ENCODE peak calls at places on chromosomes 7 and 10, in seven cellular contexts. K is right lobe of liver, M is spleen, B is esophagus squamous epithelium, A is A549, X is pancreas, I is adrenal gland. S is an unnamed sample.

GRCh38 chr7:70434376-70434775 is 697.6 kb upstream of the GALNT17 start:
- DNase-seq in I (no peak), B (no peak), M (no peak), A (no peak), K (no peak), X (no peak), S (no peak)

GRCh38 chr10:86753638-86754434 is 2.6 kb upstream of the BMPR1A start:
- DNase-seq in B (no peak), A (no peak), I (no peak), X (no peak), K (no peak), M (no peak), S (no peak)

GRCh38 chr10:69872326-69872725 is 70.6 kb downstream of the COL13A1 start:
- DNase-seq in M (no peak), I (no peak), K (no peak), X (no peak), A (no peak), B (no peak), S (no peak)

GRCh38 chr7:38950309-38950708 is 27.4 kb upstream of the POU6F2 start:
- DNase-seq in A (no peak), I (no peak), B (no peak), K (no peak), M (no peak), X (no peak), S (peak; percentile 17)

GRCh38 chr7:129535896-129536295 is 33.6 kb downstream of the SMKR1 start:
- DNase-seq in I (no peak), B (no peak), A (no peak), M (no peak), K (no peak), X (no peak), S (no peak)

GRCh38 chr10:99235469-99235871 is at the start of gene HPSE2:
- DNase-seq in B (no peak), A (no peak), X (no peak), M (no peak), K (no peak), I (no peak), S (no peak)

GRCh38 chr7:68511281-68511680 is 1087.0 kb upstream of the AUTS2 start:
- DNase-seq in B (no peak), M (no peak), X (no peak), A (no peak), K (no peak), I (no peak), S (no peak)

GRCh38 chr7:26375604-26376207 is 84.0 kb downstream of the SNX10 start:
- DNase-seq in A (no peak), I (no peak), K (no peak), B (no peak), X (no peak), M (no peak), S (no peak)

GRCh38 chr10:69893271-69893900 is 91.7 kb downstream of the COL13A1 start:
- DNase-seq in M (no peak), B (no peak), I (no peak), K (peak; percentile 89), A (no peak), X (no peak), S (no peak)

GRCh38 chr7:149633976-149634945 is 136.7 kb upstream of the ZNF746 start:
- DNase-seq in I (no peak), X (no peak), M (no peak), B (no peak), A (no peak), K (no peak), S (no peak)

GRCh38 chr7:2667843-2668242 is 20.2 kb upstream of the AMZ1 start:
- DNase-seq in K (peak; percentile 76), I (no peak), B (no peak), M (no peak), A (no peak), X (no peak), S (no peak)

GRCh38 chr10:132580157-132580556 is 42.6 kb downstream of the INPP5A start:
- DNase-seq in A (no peak), I (no peak), K (no peak), M (no peak), X (no peak), B (no peak), S (no peak)

GRCh38 chr7:140404565-140405080 is 765 bp downstream of the RAB19 start:
- DNase-seq in A (no peak), M (no peak), K (no peak), X (no peak), B (no peak), I (no peak), S (no peak)
- H3K4me3 ChIP-seq in A (no peak overlapping the region), M (peak overlapping the region; percentile 74), K (no peak overlapping the region), X (peak overlapping the region; percentile 42), B (no peak overlapping the region), I (no peak overlapping the region), S (no peak overlapping the region)

DNA sequence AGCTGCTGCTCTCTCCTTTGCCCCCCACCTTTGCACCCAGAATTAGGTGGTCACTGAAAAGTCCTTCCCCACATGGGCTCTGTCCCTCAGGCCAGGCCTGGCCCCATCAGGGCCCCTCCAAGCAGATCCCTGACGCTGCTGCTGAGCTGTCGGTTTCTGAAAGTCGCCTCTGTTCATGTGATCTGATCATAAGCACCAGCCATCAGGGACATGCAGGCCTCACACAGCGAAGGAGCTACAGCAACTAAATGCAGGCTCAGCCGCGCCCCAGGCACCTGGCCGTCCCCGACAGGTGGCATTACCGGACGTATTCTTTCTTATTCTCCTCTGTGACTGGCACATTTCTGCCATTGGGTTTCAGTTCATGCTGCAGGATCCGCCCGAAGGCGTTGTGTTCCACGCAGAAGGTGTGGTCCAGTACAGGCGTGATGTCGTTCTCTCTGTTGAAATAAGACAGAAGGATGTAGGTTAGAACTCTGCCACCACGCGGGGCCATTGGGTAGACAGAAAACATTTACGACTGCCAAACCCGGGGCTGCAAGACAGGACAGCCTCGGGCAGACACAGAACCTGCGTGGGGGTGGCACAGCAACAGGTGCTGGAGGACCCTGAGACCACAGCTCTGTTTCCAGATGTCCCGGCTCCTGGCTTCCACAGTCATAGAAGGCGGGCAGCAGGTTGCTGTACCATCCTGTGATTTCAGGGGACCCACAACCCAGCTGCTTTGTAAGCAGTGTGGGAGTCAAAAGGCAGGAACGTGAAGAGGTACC is 105.6 kb downstream of the SMURF1 start:
- DNase-seq in X (no peak), B (no peak), M (no peak), A (no peak), K (no peak), I (no peak), S (no peak)
- TF ChIP-seq CTCF in X (no peak), B (no peak), M (no peak), A (no peak), K (no peak), I (no peak), S (no peak)

GRCh38 chr10:101230185-101230917 is 1.1 kb upstream of the LBX1 start:
- DNase-seq in B (no peak), A (no peak), K (no peak), M (no peak), I (no peak), X (no peak), S (no peak)

GRCh38 chr10:101229275-101230184 is at the start of gene LBX1:
- DNase-seq in M (no peak), K (no peak), B (no peak), A (no peak), X (no peak), I (no peak), S (no peak)

GRCh38 chr10:101227765-101228681 is 1.2 kb downstream of the LBX1 start:
- DNase-seq in B (no peak), A (peak; percentile 50), I (no peak), X (no peak), K (no peak), M (no peak), S (no peak)

GRCh38 chr10:101226888-101227736 is 2.2 kb downstream of the LBX1 start:
- DNase-seq in B (no peak), K (no peak), A (no peak), I (no peak), M (no peak), X (no peak), S (no peak)

GRCh38 chr10:101228682-101229274 is 485 bp downstream of the LBX1 start:
- DNase-seq in K (no peak), A (peak; percentile 60), M (no peak), I (no peak), X (no peak), B (no peak), S (no peak)
- H3K4me3 ChIP-seq in K (no peak overlapping the region), A (peak overlapping the region; percentile 52), M (peak overlapping the region; percentile 53), I (no peak overlapping the region), X (peak overlapping the region; percentile 11), B (peak overlapping the region; percentile 29), S (no peak overlapping the region)

GRCh38 chr7:84901366-84901765 is 285.5 kb downstream of the SEMA3D start:
- DNase-seq in B (no peak), X (no peak), M (no peak), I (no peak), A (no peak), K (no peak), S (no peak)

GRCh38 chr7:84895563-84895962 is 291.3 kb downstream of the SEMA3D start:
- DNase-seq in X (no peak), B (no peak), K (no peak), A (no peak), I (no peak), M (no peak), S (no peak)

GRCh38 chr7:84904561-84904960 is 282.3 kb downstream of the SEMA3D start:
- DNase-seq in M (no peak), K (no peak), X (no peak), B (no peak), A (no peak), I (no peak), S (no peak)

GRCh38 chr7:84900215-84900614 is 286.6 kb downstream of the SEMA3D start:
- DNase-seq in X (no peak), A (no peak), I (no peak), M (no peak), B (no peak), K (no peak), S (no peak)
- TF ChIP-seq CTCF in X (no peak), A (no peak), I (no peak), M (no peak), B (no peak), K (no peak), S (no peak)

GRCh38 chr7:116576350-116577319 is 51.8 kb downstream of the CAV1 start:
- DNase-seq in A (no peak), X (no peak), K (no peak), M (no peak), I (no peak), B (no peak), S (peak; percentile 90)

GRCh38 chr7:116575853-116576252 is 51.0 kb downstream of the CAV1 start:
- DNase-seq in M (no peak), K (no peak), A (no peak), X (no peak), I (no peak), B (no peak), S (no peak)

GRCh38 chr7:116579322-116579721 is 54.5 kb downstream of the CAV1 start:
- DNase-seq in X (no peak), B (no peak), M (no peak), A (no peak), K (no peak), I (no peak), S (no peak)

GRCh38 chr7:116578526-116578925 is 53.7 kb downstream of the CAV1 start:
- DNase-seq in M (no peak), K (no peak), X (no peak), A (no peak), B (no peak), I (no peak), S (peak; percentile 40)

GRCh38 chr7:116577320-116577871 is 52.6 kb downstream of the CAV1 start:
- DNase-seq in X (no peak), M (no peak), I (no peak), B (no peak), A (no peak), K (no peak), S (no peak)
- H3K4me3 ChIP-seq in X (no peak overlapping the region), M (no peak overlapping the region), I (no peak overlapping the region), B (no peak overlapping the region), A (no peak overlapping the region), K (no peak overlapping the region), S (no peak overlapping the region)

S was measured in fibroblast of pulmonary artery.